ENCODE peak calls at places on chromosomes 5 and 9, in nine cellular contexts. N, X, Z, B, C, A, H, G and F are unnamed samples.

GRCh38 chr9:96858018-96858573 is 3.8 kb upstream of the ZNF782 start:
- DNase-seq in X (no peak), B (peak; percentile 67), H (peak; percentile 12), C (peak; percentile 90), Z (no peak), N (peak; percentile 26), G (no peak), A (no peak), F (peak; percentile 52)

GRCh38 chr5:53335115-53335514 is 145.3 kb upstream of the FST start:
- DNase-seq in A (no peak), G (no peak), H (no peak), C (peak; percentile 48), B (no peak), Z (no peak), X (no peak), N (peak; percentile 34), F (no peak)

GRCh38 chr5:146369691-146370090 is 31.1 kb downstream of the POU4F3 start:
- DNase-seq in C (peak; percentile 53), X (no peak), Z (no peak), G (no peak), B (no peak), N (peak; percentile 53), A (no peak), H (no peak), F (peak; percentile 66)

GRCh38 chr5:132102101-132102701 is 28.6 kb downstream of the CSF2 start:
- DNase-seq in N (no peak), B (no peak), G (no peak), Z (no peak), C (peak; percentile 80), X (no peak), A (no peak), H (no peak), F (peak; percentile 20)

GRCh38 chr5:10744681-10745080 is 16.4 kb downstream of the DAP start:
- DNase-seq in N (no peak), B (no peak), X (no peak), G (no peak), Z (no peak), H (no peak), C (no peak), A (no peak), F (no peak)

GRCh38 chr9:87519415-87519989 is 21.8 kb downstream of the DAPK1 start:
- DNase-seq in G (no peak), B (no peak), N (no peak), A (no peak), H (no peak), C (no peak), Z (no peak), X (no peak), F (no peak)

GRCh38 chr9:131008909-131009618 is at the start of gene LAMC3:
- DNase-seq in N (no peak), C (peak; percentile 17), A (no peak), X (no peak), Z (no peak), G (no peak), B (no peak), H (no peak), F (no peak)

GRCh38 chr5:23318960-23319359 is 188.4 kb upstream of the PRDM9 start:
- DNase-seq in C (peak; percentile 91), A (no peak), N (no peak), Z (no peak), B (no peak), G (no peak), X (no peak), H (no peak), F (no peak)

GRCh38 chr9:83629433-83630104 is 6.6 kb downstream of the IDNK start:
- DNase-seq in C (no peak), A (peak; percentile 84), Z (no peak), G (no peak), H (no peak), B (no peak), N (no peak), X (no peak), F (no peak)

GRCh38 chr5:35990524-35990923 is 666 bp downstream of the UGT3A1 start:
- DNase-seq in N (no peak), A (no peak), X (no peak), Z (no peak), B (no peak), G (no peak), C (no peak), H (no peak), F (no peak)
- H3K4me3 ChIP-seq in N (no peak overlapping the region), A (no peak overlapping the region), X (no peak overlapping the region), Z (no peak overlapping the region), B (no peak overlapping the region), G (no peak overlapping the region), C (no peak overlapping the region), H (no peak overlapping the region), F (no peak overlapping the region)

DNA sequence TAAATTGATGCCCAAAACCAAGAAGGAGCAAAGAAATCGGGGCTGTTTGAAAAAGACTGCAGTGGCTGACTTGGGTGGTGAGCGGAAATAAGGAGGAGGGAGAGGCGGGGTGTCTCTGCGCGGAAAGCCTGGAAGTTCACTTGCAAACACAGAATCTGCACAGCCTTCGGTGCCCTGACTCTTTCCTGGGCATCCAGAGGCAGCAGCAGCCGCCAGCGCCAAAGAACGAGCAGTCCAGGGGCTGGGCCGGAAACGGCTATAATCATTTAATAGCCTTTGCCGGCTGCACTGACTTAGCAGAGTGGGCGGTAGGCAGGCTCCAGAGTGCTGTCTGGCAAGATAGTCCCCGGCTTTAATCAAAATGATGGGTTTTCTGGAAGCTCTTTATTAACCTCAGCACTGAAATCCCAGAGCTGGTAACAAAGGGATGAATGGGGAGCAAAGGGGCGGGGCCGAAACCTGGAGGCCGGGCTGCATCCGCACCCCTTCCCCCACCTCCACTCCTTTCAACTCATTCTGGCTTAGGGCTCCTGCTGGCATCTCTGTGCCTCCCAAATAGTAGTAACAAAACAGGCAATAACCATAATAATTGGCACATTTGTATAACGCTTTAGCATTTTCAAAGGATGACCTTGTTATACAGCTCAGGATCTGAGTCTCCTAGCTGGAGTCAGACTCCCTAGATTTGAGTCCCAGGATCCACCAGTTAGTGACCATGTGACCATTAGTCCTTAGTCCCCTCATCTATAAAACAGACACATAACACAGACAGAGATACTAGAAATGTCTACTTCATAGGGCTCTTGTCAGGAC is 35.8 kb downstream of the PCDHAC2 start:
- DNase-seq in G (no peak), B (peak; percentile 54), A (no peak), C (peak; percentile 48), H (peak; percentile 14), X (peak; percentile 27), Z (no peak), N (no peak), F (no peak)
- H3K4me3 ChIP-seq in G (no peak overlapping the region), B (peak overlapping the region; percentile 4), A (no peak overlapping the region), C (peak overlapping the region; percentile 66), H (no peak overlapping the region), X (peak overlapping the region; percentile 24), Z (no peak overlapping the region), N (no peak overlapping the region), F (peak overlapping the region; percentile 10)

DNA sequence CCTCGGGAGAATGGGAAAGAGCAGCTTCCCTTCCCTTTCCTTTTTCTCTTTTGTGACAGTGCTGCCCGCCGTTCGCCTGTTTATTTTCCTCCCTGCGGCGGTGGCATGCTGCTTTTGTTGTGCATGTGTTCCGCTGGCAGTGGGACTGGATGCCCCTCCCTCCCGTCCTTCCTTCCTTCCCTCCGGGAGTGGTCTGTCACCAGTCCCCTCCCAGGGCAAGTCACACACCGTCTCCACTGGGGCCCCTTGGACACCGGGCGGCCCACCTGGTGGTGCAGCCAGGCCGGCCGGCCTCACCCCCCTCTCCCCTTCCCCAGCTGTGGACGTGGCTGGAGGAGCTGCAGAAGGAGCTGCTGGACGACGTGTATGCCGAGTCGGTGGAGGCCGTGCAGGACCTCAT is 214.7 kb downstream of the TRIO start:
- DNase-seq in Z (no peak), B (no peak), C (no peak), N (no peak), X (no peak), A (no peak), G (no peak), H (no peak), F (no peak)
- H3K4me3 ChIP-seq in Z (no peak overlapping the region), B (no peak overlapping the region), C (no peak overlapping the region), N (no peak overlapping the region), X (no peak overlapping the region), A (no peak overlapping the region), G (no peak overlapping the region), H (no peak overlapping the region), F (no peak overlapping the region)

DNA sequence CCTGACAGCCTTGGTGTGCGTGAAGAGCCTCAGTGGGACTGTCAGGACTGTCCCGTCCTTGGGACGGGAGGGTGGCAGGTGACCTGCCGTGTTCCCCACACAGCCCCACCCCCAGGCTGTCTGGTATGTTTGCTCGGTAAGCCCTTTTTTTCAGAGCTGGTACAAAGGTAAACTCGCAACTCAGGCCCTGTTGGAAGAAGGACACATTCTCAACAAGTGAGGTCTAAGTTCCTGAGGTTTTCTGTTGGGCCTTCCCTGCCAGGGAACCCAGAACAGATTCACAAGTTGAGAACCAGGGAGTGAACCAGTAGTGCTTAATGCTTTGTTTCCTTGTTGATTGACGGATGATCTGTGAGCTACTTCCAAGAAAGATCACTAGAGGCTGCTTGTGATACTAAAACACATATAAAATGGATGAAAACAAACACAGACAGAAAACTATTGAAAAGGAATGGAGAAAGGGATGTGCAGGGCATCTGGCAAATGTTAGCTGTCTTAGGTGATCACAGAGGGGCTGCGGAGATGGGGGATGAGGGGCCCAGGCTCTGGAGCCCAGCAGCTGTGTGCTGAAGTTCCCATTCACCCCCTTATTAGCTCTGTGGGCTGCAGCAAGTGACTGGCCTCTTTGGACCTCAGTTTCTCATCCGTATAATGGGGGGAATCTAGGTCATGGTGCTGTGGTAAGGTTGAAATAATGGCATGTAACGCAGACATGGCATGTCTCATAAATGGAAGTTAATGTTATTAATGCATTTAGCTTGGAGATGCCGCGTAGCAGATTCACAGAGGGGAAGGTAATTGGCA is 2.7 kb downstream of the NDST1 start:
- DNase-seq in A (peak; percentile 83), N (no peak), X (peak; percentile 80), G (no peak), C (no peak), B (peak; percentile 78), Z (no peak), H (peak; percentile 82), F (peak; percentile 29)
- H3K4me3 ChIP-seq in A (no peak overlapping the region), N (no peak overlapping the region), X (no peak overlapping the region), G (no peak overlapping the region), C (no peak overlapping the region), B (no peak overlapping the region), Z (no peak overlapping the region), H (no peak overlapping the region), F (no peak overlapping the region)